ENCODE peak calls at places on chromosome 14, in five cellular contexts. Y, B, E, L and P are unnamed samples.

GRCh38 chr14:101191882-101192660 is 288.5 kb upstream of the RTL1 start:
- DNase-seq in Y (no peak), B (no peak), E (no peak), L (peak; percentile 37), P (no peak)

GRCh38 chr14:28671425-28671824 is 95.2 kb upstream of the FOXG1 start:
- DNase-seq in Y (no peak), B (no peak), E (no peak), L (no peak), P (no peak)

GRCh38 chr14:94217116-94217515 is 43.0 kb downstream of the PPP4R4 start:
- DNase-seq in Y (no peak), B (no peak), E (no peak), L (no peak), P (no peak)

GRCh38 chr14:51317373-51317772 is 77.3 kb downstream of the TMX1 start:
- DNase-seq in Y (no peak), B (no peak), E (no peak), L (no peak), P (no peak)

GRCh38 chr14:48937796-48938195 is 648.4 kb downstream of the RPS29 start:
- DNase-seq in Y (peak; percentile 3), B (no peak), E (no peak), L (no peak), P (peak; percentile 15)

GRCh38 chr14:71317385-71318096 is 410.3 kb downstream of the PCNX1 start:
- DNase-seq in Y (no peak), B (no peak), E (no peak), L (no peak), P (peak; percentile 41)

GRCh38 chr14:37024166-37024565 is 148.2 kb downstream of the SLC25A21 start:
- DNase-seq in Y (no peak), B (no peak), E (no peak), L (no peak), P (no peak)

GRCh38 chr14:94583557-94583956 is 2.3 kb downstream of the SERPINA5 start:
- DNase-seq in Y (no peak), B (no peak), E (no peak), L (no peak), P (no peak)

GRCh38 chr14:41642402-41643195 is 35.9 kb downstream of the LRFN5 start:
- DNase-seq in Y (no peak), B (no peak), E (no peak), L (no peak), P (no peak)

GRCh38 chr14:85421166-85421877 is 108.6 kb upstream of the FLRT2 start:
- DNase-seq in Y (no peak), B (no peak), E (no peak), L (no peak), P (no peak)

GRCh38 chr14:74804219-74804825 is 41.2 kb downstream of the YLPM1 start:
- DNase-seq in Y (no peak), B (no peak), E (peak; percentile 15), L (no peak), P (peak; percentile 49)

GRCh38 chr14:74950795-74951442 is 4.5 kb downstream of the PGF start:
- DNase-seq in Y (no peak), B (no peak), E (no peak), L (no peak), P (no peak)

GRCh38 chr14:52741865-52742264 is 11.9 kb downstream of the STYX start:
- DNase-seq in Y (no peak), B (no peak), E (no peak), L (no peak), P (no peak)

GRCh38 chr14:73136085-73136386 is 271 bp upstream of the PSEN1 start:
- DNase-seq in Y (no peak), B (no peak), E (no peak), L (no peak), P (no peak)

GRCh38 chr14:56211844-56212243 is 93.6 kb downstream of the PELI2 start:
- DNase-seq in Y (no peak), B (no peak), E (no peak), L (no peak), P (no peak)

GRCh38 chr14:106790189-106791036 is 1264.0 kb downstream of the TMEM121 start:
- DNase-seq in Y (peak; percentile 37), B (no peak), E (peak; percentile 52), L (no peak), P (peak; percentile 12)

GRCh38 chr14:94066089-94066676 is 14.8 kb downstream of the DDX24 start:
- DNase-seq in Y (no peak), B (no peak), E (no peak), L (no peak), P (no peak)